ENCODE peak calls at places on chromosomes 16 and 17, in five cellular contexts. E is esophagus squamous epithelium, S is body of pancreas, Q is cardiac muscle cell, Z is BE2C. L is an unnamed sample.

GRCh38 chr17:27578718-27579085 is 52.3 kb upstream of the LGALS9 start:
- DNase-seq in E (no peak), S (peak; percentile 71), Q (no peak), Z (no peak), L (peak; percentile 58)

GRCh38 chr17:75457047-75457654 is 716 bp downstream of the TMEM94 start:
- DNase-seq in E (no peak), S (peak; percentile 31), Q (peak; percentile 56), Z (peak; percentile 76), L (peak; percentile 82)

GRCh38 chr16:87323727-87324410 is 6.7 kb upstream of the C16orf95 start:
- DNase-seq in E (no peak), S (no peak), Q (no peak), Z (no peak), L (no peak)

GRCh38 chr16:57863434-57864160 is 61.3 kb upstream of the KIFC3 start:
- DNase-seq in E (no peak), S (peak; percentile 74), Q (peak; percentile 72), Z (peak; percentile 57), L (peak; percentile 64)

GRCh38 chr16:3879887-3880564 is 487 bp downstream of the CREBBP start:
- DNase-seq in E (no peak), S (peak; percentile 82), Q (peak; percentile 84), Z (peak; percentile 87), L (peak; percentile 64)

GRCh38 chr16:19396555-19397011 is 21.1 kb upstream of the TMC5 start:
- DNase-seq in E (no peak), S (peak; percentile 54), Q (no peak), Z (no peak), L (peak; percentile 13)

GRCh38 chr17:7220593-7221280 is 999 bp downstream of the ACADVL start:
- DNase-seq in E (no peak), S (peak; percentile 82), Q (peak; percentile 37), Z (peak; percentile 67), L (peak; percentile 52)

GRCh38 chr16:52547001-52547833 is at the start of gene TOX3:
- DNase-seq in E (no peak), S (peak; percentile 73), Q (peak; percentile 48), Z (peak; percentile 42), L (peak; percentile 71)

GRCh38 chr16:88900653-88901052 is 34.2 kb upstream of the PABPN1L start:
- DNase-seq in E (no peak), S (no peak), Q (no peak), Z (no peak), L (no peak)

GRCh38 chr17:27259356-27259755 is 34.6 kb upstream of the WSB1 start:
- DNase-seq in E (no peak), S (no peak), Q (no peak), Z (no peak), L (peak; percentile 31)

GRCh38 chr16:48082516-48082915 is 73.3 kb downstream of the ABCC12 start:
- DNase-seq in E (no peak), S (no peak), Q (no peak), Z (no peak), L (no peak)

GRCh38 chr16:19607610-19608280 is 52.2 kb downstream of the VPS35L start:
- DNase-seq in E (no peak), S (no peak), Q (no peak), Z (no peak), L (no peak)

GRCh38 chr17:13415877-13416416 is 185.8 kb downstream of the HS3ST3A1 start:
- DNase-seq in E (no peak), S (peak; percentile 45), Q (peak; percentile 13), Z (peak; percentile 75), L (peak; percentile 85)

GRCh38 chr16:57775661-57776469 is 26.4 kb downstream of the KIFC3 start:
- DNase-seq in E (no peak), S (peak; percentile 55), Q (peak; percentile 88), Z (peak; percentile 64), L (peak; percentile 85)

GRCh38 chr17:83010323-83011200 is 68.8 kb upstream of the METRNL start:
- DNase-seq in E (no peak), S (no peak), Q (peak; percentile 58), Z (no peak), L (no peak)

GRCh38 chr17:78147315-78147998 is 1.3 kb downstream of the C17orf99 start:
- DNase-seq in E (no peak), S (peak; percentile 70), Q (no peak), Z (no peak), L (no peak)

GRCh38 chr17:38749222-38750043 is 1.3 kb upstream of the PCGF2 start:
- DNase-seq in E (no peak), S (peak; percentile 82), Q (peak; percentile 83), Z (peak; percentile 73), L (peak; percentile 73)

GRCh38 chr16:29825145-29826044 is 5.1 kb downstream of the MVP start:
- DNase-seq in E (no peak), S (peak; percentile 40), Q (no peak), Z (no peak), L (peak; percentile 56)

GRCh38 chr17:40067710-40068109 is 4.9 kb downstream of the THRA start:
- DNase-seq in E (no peak), S (no peak), Q (no peak), Z (no peak), L (no peak)

GRCh38 chr17:40069751-40070643 is 7.2 kb downstream of the THRA start:
- DNase-seq in E (no peak), S (peak; percentile 79), Q (no peak), Z (peak; percentile 35), L (peak; percentile 64)

GRCh38 chr17:40068584-40068916 is 5.8 kb downstream of the THRA start:
- DNase-seq in E (no peak), S (no peak), Q (no peak), Z (no peak), L (no peak)

GRCh38 chr17:40068917-40069750 is 6.4 kb downstream of the THRA start:
- DNase-seq in E (no peak), S (peak; percentile 93), Q (peak; percentile 61), Z (peak; percentile 85), L (peak; percentile 79)

GRCh38 chr17:40068129-40068581 is 5.4 kb downstream of the THRA start:
- DNase-seq in E (no peak), S (no peak), Q (no peak), Z (no peak), L (no peak)
- H3K4me3 ChIP-seq in E (no peak overlapping the region), S (no peak overlapping the region), Q (no peak overlapping the region), Z (peak overlapping the region; percentile 49), L (no peak overlapping the region)

GRCh38 chr17:8609910-8610309 is 20.6 kb downstream of the MYH10 start:
- DNase-seq in E (no peak), S (no peak), Q (no peak), Z (no peak), L (no peak)
- H3K4me1 ChIP-seq in E (peaks cover 9% of the 10 kb centered on the region), S (peaks cover 9% of the 10 kb centered on the region), Q (peaks cover 27% of the 10 kb centered on the region), Z (no peaks in the 10 kb centered on the region), L (no peaks in the 10 kb centered on the region)

DNA sequence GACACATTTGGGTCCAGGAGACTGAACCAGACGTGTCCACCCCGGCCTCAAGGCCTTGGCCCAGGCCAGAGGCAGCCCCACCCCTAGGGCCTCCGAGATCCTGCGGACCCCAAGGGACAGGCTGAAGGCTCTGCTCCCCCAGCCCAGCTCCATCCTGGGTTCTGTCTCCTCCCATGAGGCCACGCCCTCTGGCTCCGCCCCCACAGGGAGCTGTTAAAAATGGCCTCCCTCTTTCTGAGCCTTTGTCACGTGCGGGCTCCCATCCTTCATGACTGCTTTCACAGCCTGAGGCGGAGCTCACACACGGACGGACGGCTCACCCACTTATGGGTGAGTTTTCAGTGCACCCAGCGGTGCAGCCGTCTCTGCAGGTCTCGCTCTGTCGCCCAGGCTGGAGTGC is 6.5 kb upstream of the CACNA1H start:
- DNase-seq in E (no peak), S (no peak), Q (no peak), Z (no peak), L (no peak)
- H3K4me3 ChIP-seq in E (no peak overlapping the region), S (no peak overlapping the region), Q (no peak overlapping the region), Z (no peak overlapping the region), L (no peak overlapping the region)

DNA sequence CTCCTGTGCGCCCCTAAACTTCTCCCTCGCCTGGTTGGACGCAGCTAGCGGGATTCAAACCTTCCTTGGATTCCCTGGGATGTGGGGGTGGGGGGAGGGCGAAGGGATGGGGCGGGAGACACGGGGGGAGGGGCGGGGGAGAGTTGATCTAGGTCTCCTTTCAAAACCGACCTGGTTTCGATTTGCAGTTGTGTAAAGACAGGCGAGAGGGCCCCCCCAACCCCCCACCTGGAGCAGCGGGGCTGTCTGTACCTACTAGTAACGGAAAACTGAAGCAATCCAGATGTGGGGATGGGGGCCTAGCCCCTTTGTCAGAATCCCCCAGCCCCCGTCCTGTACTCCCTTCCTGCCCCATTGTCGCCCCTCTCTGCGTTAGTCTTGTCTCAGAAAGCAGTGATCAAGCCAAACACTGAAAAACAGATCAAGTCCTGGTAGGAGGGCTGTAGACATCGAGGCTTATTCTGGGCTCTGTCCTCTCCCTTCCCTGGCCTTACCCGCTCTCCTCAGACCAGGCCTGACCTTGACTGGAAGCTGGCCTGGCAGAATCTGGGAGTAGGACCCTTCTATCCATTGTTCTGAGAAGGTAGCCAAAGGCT is 902 bp downstream of the DLX4 start:
- DNase-seq in E (no peak), S (no peak), Q (no peak), Z (no peak), L (no peak)
- H3K4me1 ChIP-seq in E (peaks cover 49% of the 10 kb centered on the region), S (peaks cover 30% of the 10 kb centered on the region), Q (peaks cover 4% of the 10 kb centered on the region), Z (no peaks in the 10 kb centered on the region), L (no peaks in the 10 kb centered on the region)

DNA sequence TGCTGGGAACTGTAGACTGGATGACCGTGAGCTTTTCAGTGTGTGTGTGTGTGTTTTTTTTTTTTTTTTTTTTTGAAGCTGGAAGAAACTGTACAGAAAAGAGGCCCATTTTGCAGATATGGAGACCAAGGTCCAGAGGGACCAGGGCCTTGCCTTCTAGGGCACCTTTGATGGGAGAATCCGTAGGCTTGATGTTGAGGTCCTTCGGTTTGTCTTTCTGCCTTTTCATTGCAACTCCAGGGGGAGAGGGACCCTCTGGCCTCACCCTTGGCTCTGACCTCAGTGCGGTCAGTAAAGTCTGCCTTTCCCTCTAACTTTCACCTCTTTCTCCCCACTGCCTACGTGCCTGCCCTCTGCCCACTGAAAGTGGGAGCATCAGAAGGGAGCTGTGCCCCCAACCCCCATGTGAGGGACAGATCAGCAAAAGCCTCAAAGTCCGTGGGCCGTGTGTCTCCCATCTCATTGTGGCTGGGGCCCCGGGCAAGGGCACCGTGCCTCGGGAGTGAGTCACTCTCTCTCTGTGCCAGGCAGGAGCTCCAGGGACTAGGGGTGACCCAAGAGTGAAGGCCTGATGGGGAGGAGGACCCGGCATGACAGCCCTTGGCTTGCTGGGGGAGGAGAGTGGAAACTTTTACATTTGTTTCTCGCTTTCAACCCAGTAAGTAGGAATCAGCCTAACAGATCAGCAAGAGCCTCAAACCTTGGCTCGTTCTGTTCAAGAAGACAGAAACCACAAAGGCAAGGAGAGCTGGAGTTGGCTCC is 123.6 kb downstream of the CMIP start:
- DNase-seq in E (no peak), S (peak; percentile 75), Q (no peak), Z (no peak), L (no peak)
- H3K4me3 ChIP-seq in E (no peak overlapping the region), S (no peak overlapping the region), Q (no peak overlapping the region), Z (no peak overlapping the region), L (no peak overlapping the region)

DNA sequence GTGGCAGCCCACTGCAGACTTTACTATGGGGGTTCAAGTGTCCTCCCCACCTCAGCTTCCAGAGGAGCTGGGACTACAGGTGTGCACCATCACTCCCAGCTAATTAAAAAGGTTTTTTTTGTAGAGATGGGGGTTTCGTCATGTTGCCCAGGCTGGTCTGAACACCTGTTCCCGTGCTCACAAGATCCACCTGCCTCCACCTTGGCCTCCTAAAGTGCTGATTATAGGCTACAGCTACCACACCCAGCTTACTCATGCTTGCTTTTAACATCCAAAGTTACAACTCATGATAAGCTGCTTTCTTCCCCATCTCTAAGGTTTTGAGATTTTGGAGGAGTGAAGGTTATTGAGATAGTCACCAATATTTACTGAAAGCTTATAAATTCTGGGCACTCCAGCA is 2.6 kb downstream of the NUP88 start:
- DNase-seq in E (no peak), S (no peak), Q (no peak), Z (no peak), L (no peak)
- H3K4me1 ChIP-seq in E (peaks cover 59% of the 10 kb centered on the region), S (peaks cover 30% of the 10 kb centered on the region), Q (peaks cover 16% of the 10 kb centered on the region), Z (no peaks in the 10 kb centered on the region), L (no peaks in the 10 kb centered on the region)